ENCODE peak calls at places on chromosome 22, in ten cellular contexts. One of them, this sample, is unnamed.

GRCh38 chr22:28094831-28095230 is 175.8 kb upstream of the PITPNB start:
- DNase-seq in tibial nerve: no peak
- DNase-seq in GM23338: no peak
- DNase-seq in choroid plexus epithelial cell: no peak
- DNase-seq in trophoblast cell: no peak
- DNase-seq in transverse colon: no peak
- DNase-seq in lower lobe of right lung: no peak
- DNase-seq in GM12878: no peak
- DNase-seq in left ventricle myocardium inferior: no peak
- DNase-seq in PC-3: no peak
- DNase-seq in this sample: no peak

GRCh38 chr22:33597274-33597985 is 322.8 kb downstream of the LARGE1 start:
- DNase-seq in tibial nerve: no peak
- DNase-seq in GM23338: no peak
- DNase-seq in choroid plexus epithelial cell: no peak
- DNase-seq in trophoblast cell: no peak
- DNase-seq in transverse colon: no peak
- DNase-seq in lower lobe of right lung: no peak
- DNase-seq in GM12878: no peak
- DNase-seq in left ventricle myocardium inferior: peak
- DNase-seq in PC-3: no peak
- DNase-seq in this sample: peak

GRCh38 chr22:22060200-22061084 is 77.9 kb upstream of the TOP3B start:
- DNase-seq in tibial nerve: peak
- DNase-seq in GM23338: peak
- DNase-seq in choroid plexus epithelial cell: peak
- DNase-seq in trophoblast cell: peak
- DNase-seq in transverse colon: peak
- DNase-seq in lower lobe of right lung: peak
- DNase-seq in GM12878: no peak
- DNase-seq in left ventricle myocardium inferior: peak
- DNase-seq in PC-3: peak
- DNase-seq in this sample: peak

GRCh38 chr22:28268176-28268575 is 349.1 kb upstream of the PITPNB start:
- DNase-seq in tibial nerve: no peak
- DNase-seq in GM23338: no peak
- DNase-seq in choroid plexus epithelial cell: peak
- DNase-seq in trophoblast cell: no peak
- DNase-seq in transverse colon: no peak
- DNase-seq in lower lobe of right lung: no peak
- DNase-seq in GM12878: no peak
- DNase-seq in left ventricle myocardium inferior: no peak
- DNase-seq in PC-3: peak
- DNase-seq in this sample: peak

GRCh38 chr22:41522813-41523212 is 21.5 kb downstream of the POLR3H start:
- DNase-seq in tibial nerve: no peak
- DNase-seq in GM23338: no peak
- DNase-seq in choroid plexus epithelial cell: no peak
- DNase-seq in trophoblast cell: no peak
- DNase-seq in transverse colon: no peak
- DNase-seq in lower lobe of right lung: no peak
- DNase-seq in GM12878: no peak
- DNase-seq in left ventricle myocardium inferior: no peak
- DNase-seq in PC-3: no peak
- DNase-seq in this sample: no peak

GRCh38 chr22:29129644-29130201 is 56.9 kb downstream of the KREMEN1 start:
- DNase-seq in tibial nerve: no peak
- DNase-seq in GM23338: no peak
- DNase-seq in choroid plexus epithelial cell: no peak
- DNase-seq in trophoblast cell: no peak
- DNase-seq in transverse colon: no peak
- DNase-seq in lower lobe of right lung: no peak
- DNase-seq in GM12878: no peak
- DNase-seq in left ventricle myocardium inferior: peak
- DNase-seq in PC-3: no peak
- DNase-seq in this sample: no peak

GRCh38 chr22:29733362-29734322 is 13.8 kb downstream of the CABP7 start:
- DNase-seq in tibial nerve: no peak
- DNase-seq in GM23338: no peak
- DNase-seq in choroid plexus epithelial cell: no peak
- DNase-seq in trophoblast cell: no peak
- DNase-seq in transverse colon: peak
- DNase-seq in lower lobe of right lung: no peak
- DNase-seq in GM12878: peak
- DNase-seq in left ventricle myocardium inferior: peak
- DNase-seq in PC-3: no peak
- DNase-seq in this sample: peak

GRCh38 chr22:46731246-46732040 is 6.6 kb downstream of the CERK start:
- DNase-seq in tibial nerve: no peak
- DNase-seq in GM23338: peak
- DNase-seq in choroid plexus epithelial cell: no peak
- DNase-seq in trophoblast cell: no peak
- DNase-seq in transverse colon: peak
- DNase-seq in lower lobe of right lung: peak
- DNase-seq in GM12878: no peak
- DNase-seq in left ventricle myocardium inferior: peak
- DNase-seq in PC-3: no peak
- DNase-seq in this sample: no peak

GRCh38 chr22:39240841-39241631 is 3.7 kb downstream of the PDGFB start:
- DNase-seq in tibial nerve: no peak
- DNase-seq in GM23338: no peak
- DNase-seq in choroid plexus epithelial cell: peak
- DNase-seq in trophoblast cell: peak
- DNase-seq in transverse colon: peak
- DNase-seq in lower lobe of right lung: peak
- DNase-seq in GM12878: no peak
- DNase-seq in left ventricle myocardium inferior: peak
- DNase-seq in PC-3: peak
- DNase-seq in this sample: no peak

GRCh38 chr22:24392218-24392931 is 35.0 kb upstream of the ADORA2A start:
- DNase-seq in tibial nerve: no peak
- DNase-seq in GM23338: no peak
- DNase-seq in choroid plexus epithelial cell: no peak
- DNase-seq in trophoblast cell: peak
- DNase-seq in transverse colon: no peak
- DNase-seq in lower lobe of right lung: no peak
- DNase-seq in GM12878: no peak
- DNase-seq in left ventricle myocardium inferior: no peak
- DNase-seq in PC-3: no peak
- DNase-seq in this sample: no peak

GRCh38 chr22:25153961-25154685 is 45.5 kb upstream of the CRYBB3 start:
- DNase-seq in tibial nerve: peak
- DNase-seq in GM23338: peak
- DNase-seq in choroid plexus epithelial cell: peak
- DNase-seq in trophoblast cell: no peak
- DNase-seq in transverse colon: peak
- DNase-seq in lower lobe of right lung: peak
- DNase-seq in GM12878: no peak
- DNase-seq in left ventricle myocardium inferior: peak
- DNase-seq in PC-3: peak
- DNase-seq in this sample: peak

GRCh38 chr22:21926728-21927127 is 25.9 kb downstream of the PPM1F start:
- DNase-seq in tibial nerve: no peak
- DNase-seq in GM23338: no peak
- DNase-seq in choroid plexus epithelial cell: no peak
- DNase-seq in trophoblast cell: no peak
- DNase-seq in transverse colon: no peak
- DNase-seq in lower lobe of right lung: no peak
- DNase-seq in GM12878: no peak
- DNase-seq in left ventricle myocardium inferior: no peak
- DNase-seq in PC-3: no peak
- DNase-seq in this sample: no peak

GRCh38 chr22:18111759-18112330 is 1.2 kb downstream of the TUBA8 start:
- DNase-seq in tibial nerve: no peak
- DNase-seq in GM23338: no peak
- DNase-seq in choroid plexus epithelial cell: no peak
- DNase-seq in trophoblast cell: no peak
- DNase-seq in transverse colon: no peak
- DNase-seq in lower lobe of right lung: no peak
- DNase-seq in GM12878: no peak
- DNase-seq in left ventricle myocardium inferior: peak
- DNase-seq in PC-3: no peak
- DNase-seq in this sample: no peak

GRCh38 chr22:42247596-42247995 is 22.9 kb downstream of the TCF20 start:
- DNase-seq in tibial nerve: no peak
- DNase-seq in GM23338: no peak
- DNase-seq in choroid plexus epithelial cell: no peak
- DNase-seq in trophoblast cell: no peak
- DNase-seq in transverse colon: no peak
- DNase-seq in lower lobe of right lung: no peak
- DNase-seq in GM12878: no peak
- DNase-seq in left ventricle myocardium inferior: no peak
- DNase-seq in PC-3: no peak
- DNase-seq in this sample: no peak

GRCh38 chr22:32473388-32473952 is 1.1 kb upstream of the FBXO7 start:
- DNase-seq in tibial nerve: no peak
- DNase-seq in GM23338: peak
- DNase-seq in choroid plexus epithelial cell: peak
- DNase-seq in trophoblast cell: peak
- DNase-seq in transverse colon: peak
- DNase-seq in lower lobe of right lung: no peak
- DNase-seq in GM12878: peak
- DNase-seq in left ventricle myocardium inferior: no peak
- DNase-seq in PC-3: peak
- DNase-seq in this sample: peak

GRCh38 chr22:42742940-42743339 is 22.3 kb upstream of the A4GALT start:
- DNase-seq in tibial nerve: no peak
- DNase-seq in GM23338: peak
- DNase-seq in choroid plexus epithelial cell: no peak
- DNase-seq in trophoblast cell: no peak
- DNase-seq in transverse colon: no peak
- DNase-seq in lower lobe of right lung: no peak
- DNase-seq in GM12878: no peak
- DNase-seq in left ventricle myocardium inferior: peak
- DNase-seq in PC-3: no peak
- DNase-seq in this sample: no peak

GRCh38 chr22:25563757-25564319 is 637 bp upstream of the GRK3 start:
- DNase-seq in tibial nerve: no peak
- DNase-seq in GM23338: peak
- DNase-seq in choroid plexus epithelial cell: peak
- DNase-seq in trophoblast cell: peak
- DNase-seq in transverse colon: peak
- DNase-seq in lower lobe of right lung: peak
- DNase-seq in GM12878: no peak
- DNase-seq in left ventricle myocardium inferior: no peak
- DNase-seq in PC-3: no peak
- DNase-seq in this sample: peak

GRCh38 chr22:33438273-33438672 is 380.1 kb upstream of the SYN3 start:
- DNase-seq in tibial nerve: no peak
- DNase-seq in GM23338: no peak
- DNase-seq in choroid plexus epithelial cell: peak
- DNase-seq in trophoblast cell: no peak
- DNase-seq in transverse colon: no peak
- DNase-seq in lower lobe of right lung: no peak
- DNase-seq in GM12878: no peak
- DNase-seq in left ventricle myocardium inferior: no peak
- DNase-seq in PC-3: peak
- DNase-seq in this sample: no peak

DNA sequence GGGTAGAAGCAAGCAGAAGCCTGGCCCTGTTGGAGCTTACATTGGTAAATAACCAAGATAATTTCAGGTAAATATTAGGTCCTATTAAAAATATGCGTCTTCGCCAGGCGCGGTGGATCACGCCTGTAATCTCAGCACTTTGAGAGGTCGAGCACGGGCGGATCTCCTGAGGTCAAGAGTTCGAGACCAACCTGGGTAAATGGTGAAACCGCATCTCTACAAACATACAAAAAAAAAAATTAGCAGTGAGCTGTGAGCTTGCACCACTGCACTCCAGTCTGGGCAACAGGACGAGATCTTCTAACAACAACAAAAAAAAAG is 529 bp upstream of the SULT4A1 start:
- DNase-seq in tibial nerve: no peak
- DNase-seq in GM23338: no peak
- DNase-seq in choroid plexus epithelial cell: no peak
- DNase-seq in trophoblast cell: no peak
- DNase-seq in transverse colon: no peak
- DNase-seq in lower lobe of right lung: no peak
- DNase-seq in GM12878: no peak
- DNase-seq in left ventricle myocardium inferior: no peak
- DNase-seq in PC-3: no peak
- DNase-seq in this sample: peak
- H3K4me3 ChIP-seq in tibial nerve: no peak
- H3K4me3 ChIP-seq in GM23338: peak
- H3K4me3 ChIP-seq in choroid plexus epithelial cell: peak
- H3K4me3 ChIP-seq in trophoblast cell: no peak
- H3K4me3 ChIP-seq in transverse colon: no peak
- H3K4me3 ChIP-seq in lower lobe of right lung: no peak
- H3K4me3 ChIP-seq in GM12878: no peak
- H3K4me3 ChIP-seq in left ventricle myocardium inferior: no peak
- H3K4me3 ChIP-seq in PC-3: no peak
- H3K4me3 ChIP-seq in this sample: no peak

GRCh38 chr22:23144432-23144831 is 845 bp upstream of the RAB36 start:
- DNase-seq in tibial nerve: no peak
- DNase-seq in GM23338: no peak
- DNase-seq in choroid plexus epithelial cell: no peak
- DNase-seq in trophoblast cell: no peak
- DNase-seq in transverse colon: no peak
- DNase-seq in lower lobe of right lung: no peak
- DNase-seq in GM12878: no peak
- DNase-seq in left ventricle myocardium inferior: no peak
- DNase-seq in PC-3: no peak
- DNase-seq in this sample: no peak
- H3K4me3 ChIP-seq in tibial nerve: peak
- H3K4me3 ChIP-seq in GM23338: no peak
- H3K4me3 ChIP-seq in choroid plexus epithelial cell: no peak
- H3K4me3 ChIP-seq in trophoblast cell: no peak
- H3K4me3 ChIP-seq in transverse colon: peak
- H3K4me3 ChIP-seq in lower lobe of right lung: no peak
- H3K4me3 ChIP-seq in GM12878: peak
- H3K4me3 ChIP-seq in left ventricle myocardium inferior: peak
- H3K4me3 ChIP-seq in PC-3: peak
- H3K4me3 ChIP-seq in this sample: no peak

DNA sequence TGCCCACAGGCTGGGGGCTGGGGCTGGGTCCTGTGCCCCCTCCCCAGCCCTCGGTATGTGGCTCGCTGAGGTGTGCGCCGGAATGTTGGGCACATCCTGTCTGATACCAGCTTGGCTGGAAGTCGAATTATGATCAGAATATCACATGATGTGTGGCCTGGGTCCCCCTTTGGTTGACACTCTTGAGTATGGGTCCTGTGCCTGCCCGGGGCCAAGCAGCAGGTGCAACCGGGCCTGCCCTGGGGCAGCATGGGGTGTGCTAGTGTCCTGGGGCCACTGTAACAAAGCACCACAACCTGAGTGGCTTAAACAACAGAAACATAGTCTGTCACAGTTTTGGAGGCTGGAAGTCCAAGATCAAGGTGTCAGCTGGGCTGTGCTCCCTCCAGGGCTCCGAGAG is 52.7 kb downstream of the PARVB start:
- DNase-seq in tibial nerve: no peak
- DNase-seq in GM23338: no peak
- DNase-seq in choroid plexus epithelial cell: no peak
- DNase-seq in trophoblast cell: no peak
- DNase-seq in transverse colon: no peak
- DNase-seq in lower lobe of right lung: no peak
- DNase-seq in GM12878: no peak
- DNase-seq in left ventricle myocardium inferior: no peak
- DNase-seq in PC-3: no peak
- DNase-seq in this sample: no peak
- H3K4me3 ChIP-seq in tibial nerve: no peak
- H3K4me3 ChIP-seq in GM23338: no peak
- H3K4me3 ChIP-seq in choroid plexus epithelial cell: no peak
- H3K4me3 ChIP-seq in trophoblast cell: no peak
- H3K4me3 ChIP-seq in transverse colon: no peak
- H3K4me3 ChIP-seq in lower lobe of right lung: no peak
- H3K4me3 ChIP-seq in GM12878: no peak
- H3K4me3 ChIP-seq in left ventricle myocardium inferior: no peak
- H3K4me3 ChIP-seq in PC-3: no peak
- H3K4me3 ChIP-seq in this sample: no peak

GRCh38 chr22:23226497-23226850 is 46.2 kb downstream of the BCR start:
- DNase-seq in tibial nerve: no peak
- DNase-seq in GM23338: no peak
- DNase-seq in choroid plexus epithelial cell: peak
- DNase-seq in trophoblast cell: no peak
- DNase-seq in transverse colon: no peak
- DNase-seq in lower lobe of right lung: peak
- DNase-seq in GM12878: no peak
- DNase-seq in left ventricle myocardium inferior: no peak
- DNase-seq in PC-3: peak
- DNase-seq in this sample: no peak
- H3K4me3 ChIP-seq in tibial nerve: no peak
- H3K4me3 ChIP-seq in GM23338: no peak
- H3K4me3 ChIP-seq in choroid plexus epithelial cell: no peak
- H3K4me3 ChIP-seq in trophoblast cell: no peak
- H3K4me3 ChIP-seq in transverse colon: no peak
- H3K4me3 ChIP-seq in lower lobe of right lung: no peak
- H3K4me3 ChIP-seq in GM12878: no peak
- H3K4me3 ChIP-seq in left ventricle myocardium inferior: no peak
- H3K4me3 ChIP-seq in PC-3: peak
- H3K4me3 ChIP-seq in this sample: no peak

This sample was measured in adrenal gland.